ENCODE peak calls at places on chromosomes 6 and 20, in seven cellular contexts. C is heart left ventricle, T is psoas muscle, Z is SJSA1, I is HepG2, R is GM23248, K is astrocyte of the spinal cord. L is an unnamed sample.

GRCh38 chr6:29251741-29252140 is 49.8 kb upstream of the OR14J1 start:
- DNase-seq in T (no peak), Z (no peak), I (no peak), K (no peak), R (no peak), C (no peak), L (no peak)

GRCh38 chr6:122735618-122736017 is 43.9 kb upstream of the FABP7 start:
- DNase-seq in C (no peak), K (no peak), Z (no peak), I (no peak), T (no peak), R (no peak), L (no peak)

GRCh38 chr6:83055366-83055964 is 10.2 kb downstream of the UBE3D start:
- DNase-seq in T (no peak), C (no peak), R (peak), I (peak), K (peak), Z (peak), L (peak)

GRCh38 chr20:17557675-17558006 is 12.2 kb upstream of the DSTN start:
- DNase-seq in I (peak), T (no peak), Z (peak), C (no peak), K (peak), R (peak), L (peak)

GRCh38 chr6:170175644-170176620 is 114.9 kb downstream of the DLL1 start:
- DNase-seq in K (no peak), T (no peak), C (no peak), Z (no peak), I (no peak), R (no peak), L (no peak)

GRCh38 chr6:44298055-44298803 is 14.9 kb downstream of the AARS2 start:
- DNase-seq in K (no peak), C (no peak), Z (no peak), R (peak), I (no peak), T (no peak), L (no peak)

GRCh38 chr6:5746392-5747140 is 260.2 kb downstream of the NRN1 start:
- DNase-seq in C (peak), I (no peak), K (no peak), R (peak), Z (no peak), T (no peak), L (no peak)

GRCh38 chr6:137830562-137830961 is 36.5 kb upstream of the TNFAIP3 start:
- DNase-seq in Z (no peak), C (no peak), R (peak), T (no peak), K (peak), I (no peak), L (no peak)

GRCh38 chr20:60250251-60250650 is 292.0 kb downstream of the CDH26 start:
- DNase-seq in Z (no peak), I (no peak), C (no peak), R (peak), T (no peak), K (no peak), L (no peak)

GRCh38 chr6:139124887-139125672 is 9.8 kb upstream of the HECA start:
- DNase-seq in C (peak), I (peak), K (peak), T (peak), R (peak), Z (no peak), L (peak)

GRCh38 chr20:40606237-40606636 is 82.8 kb downstream of the MAFB start:
- DNase-seq in I (no peak), Z (no peak), R (no peak), T (no peak), C (no peak), K (no peak), L (no peak)
- H3K4me3 ChIP-seq in I (no peak), Z (no peak), R (no peak), T (no peak), C (no peak), K (no peak), L (no peak)

GRCh38 chr6:3517350-3517749 is 60.5 kb upstream of the SLC22A23 start:
- DNase-seq in R (peak), C (no peak), I (no peak), Z (no peak), T (no peak), K (peak), L (peak)
- H3K4me3 ChIP-seq in R (no peak), C (no peak), I (no peak), Z (no peak), T (no peak), K (no peak), L (no peak)

GRCh38 chr6:10398439-10399218 is 16.2 kb downstream of the TFAP2A start:
- DNase-seq in R (no peak), I (no peak), Z (no peak), K (no peak), C (no peak), T (no peak), L (no peak)
- H3K4me3 ChIP-seq in R (no peak), I (no peak), Z (no peak), K (no peak), C (no peak), T (no peak), L (no peak)

DNA sequence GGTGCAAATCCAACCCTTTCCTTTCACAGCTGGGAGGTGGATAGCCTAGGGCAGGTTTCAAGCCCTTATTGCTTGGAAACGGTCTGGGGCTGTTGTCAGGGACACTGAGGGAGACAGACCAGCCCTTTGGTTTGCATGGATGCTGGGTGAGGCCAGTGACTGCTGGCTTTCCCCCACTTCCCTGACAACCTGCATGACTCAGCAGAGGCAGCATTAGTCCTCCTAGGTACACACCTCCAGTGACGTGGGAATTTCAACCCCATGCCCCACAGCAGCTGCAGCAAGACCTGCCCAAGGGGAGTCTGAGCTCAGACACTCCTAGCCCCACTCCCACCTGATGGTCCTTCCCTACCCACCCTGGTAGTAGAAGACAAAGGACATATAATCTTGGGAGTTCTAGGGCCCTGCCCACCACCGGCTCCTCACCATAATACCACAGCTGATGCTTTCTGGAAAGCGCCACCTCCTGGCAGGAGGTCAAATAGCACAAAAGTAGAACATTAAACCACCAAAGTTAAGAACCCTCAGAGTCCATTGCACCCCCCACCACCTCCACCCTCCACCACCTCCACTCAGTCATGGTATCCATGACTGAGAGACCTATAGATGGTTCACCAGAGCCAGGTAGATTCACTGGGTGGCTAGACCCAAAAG is 797.8 kb upstream of the MAN1A1 start:
- DNase-seq in K (no peak), R (no peak), T (no peak), I (no peak), Z (no peak), C (no peak), L (no peak)
- H3K4me3 ChIP-seq in K (no peak), R (no peak), T (no peak), I (no peak), Z (no peak), C (no peak), L (no peak)

GRCh38 chr20:64076061-64076997 is 3.0 kb downstream of the RGS19 start:
- DNase-seq in T (no peak), R (no peak), Z (no peak), K (no peak), I (no peak), C (no peak), L (no peak)
- H3K4me3 ChIP-seq in T (peak), R (no peak), Z (no peak), K (no peak), I (no peak), C (peak), L (no peak)

GRCh38 chr6:2900221-2900807 is 2.8 kb downstream of the SERPINB9 start:
- DNase-seq in T (no peak), C (no peak), I (no peak), K (no peak), Z (no peak), R (peak), L (no peak)

GRCh38 chr6:2896741-2897140 is 6.4 kb downstream of the SERPINB9 start:
- DNase-seq in I (no peak), R (no peak), C (no peak), K (no peak), T (no peak), Z (no peak), L (no peak)

GRCh38 chr6:2902470-2902762 is 693 bp downstream of the SERPINB9 start:
- DNase-seq in I (no peak), Z (no peak), R (peak), K (no peak), C (no peak), T (no peak), L (peak)

GRCh38 chr6:2899596-2899995 is 3.5 kb downstream of the SERPINB9 start:
- DNase-seq in R (no peak), K (no peak), Z (no peak), C (no peak), I (no peak), T (no peak), L (no peak)

DNA sequence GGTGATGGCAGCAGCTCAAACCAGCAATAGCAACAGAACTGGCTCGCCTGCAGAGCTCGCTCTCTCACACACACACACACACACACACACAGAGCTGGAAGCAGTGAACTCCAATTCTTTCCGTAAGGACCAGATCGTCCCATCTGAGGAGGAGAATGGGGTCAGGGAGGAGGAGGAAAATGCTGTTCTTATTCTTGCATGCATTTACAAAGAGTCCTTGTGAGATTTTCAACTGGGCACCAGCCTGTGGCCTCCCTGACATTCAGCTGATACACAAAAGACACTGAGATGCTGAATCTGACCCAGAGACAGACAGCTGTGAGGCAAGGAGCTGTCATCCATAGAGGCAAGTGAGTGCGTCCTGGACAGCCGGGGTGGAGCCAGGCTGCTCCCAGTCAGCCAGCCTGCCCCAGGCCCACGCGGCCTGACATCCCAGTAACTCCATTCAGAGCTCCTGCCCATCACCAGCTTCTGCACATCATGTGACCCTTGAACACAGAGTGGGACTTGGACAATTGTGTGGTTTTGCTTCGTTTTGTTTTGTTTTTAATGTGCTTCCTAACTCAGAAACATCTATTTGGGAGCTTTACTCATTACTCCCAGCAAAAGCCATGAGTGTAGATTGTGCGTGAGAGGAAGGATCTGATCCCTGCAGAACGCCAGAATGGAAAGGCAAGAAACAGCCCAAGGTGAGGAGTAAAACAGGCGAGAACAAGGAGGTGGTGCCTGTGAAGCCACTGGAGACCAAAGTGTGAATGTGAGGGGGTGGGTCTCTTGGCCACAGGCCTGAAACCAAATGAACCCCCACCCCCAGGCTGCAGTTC is 2.1 kb downstream of the SERPINB9 start:
- DNase-seq in I (no peak), K (no peak), R (peak), T (no peak), C (no peak), Z (no peak), L (peak)
- H3K4me3 ChIP-seq in I (no peak), K (no peak), R (no peak), T (peak), C (peak), Z (no peak), L (peak)

GRCh38 chr20:24821391-24821790 is 127.7 kb upstream of the CST7 start:
- DNase-seq in Z (no peak), C (no peak), R (no peak), I (no peak), K (no peak), T (no peak), L (no peak)

GRCh38 chr20:24827603-24828295 is 121.3 kb upstream of the CST7 start:
- DNase-seq in K (no peak), I (no peak), T (no peak), Z (no peak), C (no peak), R (no peak), L (no peak)

GRCh38 chr20:24825591-24825990 is 123.5 kb upstream of the CST7 start:
- DNase-seq in C (no peak), Z (no peak), R (no peak), K (no peak), T (no peak), I (no peak), L (no peak)

GRCh38 chr20:24823176-24823575 is 125.9 kb upstream of the CST7 start:
- DNase-seq in I (no peak), Z (no peak), R (no peak), C (no peak), K (no peak), T (no peak), L (no peak)

DNA sequence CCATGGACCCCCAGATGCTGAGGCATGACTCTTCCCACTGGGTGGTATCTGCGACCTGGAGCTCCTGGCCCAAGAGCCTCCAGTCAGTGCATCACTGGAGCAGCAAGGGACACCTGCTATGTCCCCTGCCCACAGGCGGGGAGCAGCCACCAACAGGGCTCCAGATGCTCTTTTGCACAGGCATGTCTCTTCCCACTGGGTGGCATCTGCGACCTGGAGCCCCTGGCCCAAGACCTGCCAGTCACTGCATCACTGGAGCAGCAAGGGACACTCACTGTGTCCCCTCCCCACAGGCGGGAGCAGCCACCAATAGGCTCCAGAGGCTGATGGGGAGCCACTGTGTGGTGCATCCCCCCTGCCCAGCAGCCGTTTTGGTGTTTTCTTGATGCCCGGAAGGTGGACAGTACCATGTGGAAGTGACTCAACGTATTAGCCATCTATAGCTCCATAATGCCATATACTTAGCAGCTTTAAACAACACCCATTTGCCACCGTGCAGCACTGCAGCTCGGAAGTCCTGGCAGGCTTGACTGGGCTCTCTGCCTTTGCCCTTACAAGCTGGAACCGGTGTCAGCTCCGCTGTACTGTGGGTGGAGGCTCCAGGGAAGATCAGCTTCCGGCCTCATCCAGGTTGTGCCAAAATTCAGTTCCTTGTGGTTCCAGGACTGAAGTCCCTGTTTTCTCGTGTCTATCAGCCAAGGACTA is 124.9 kb upstream of the CST7 start:
- DNase-seq in I (no peak), C (no peak), T (no peak), K (no peak), Z (no peak), R (no peak), L (no peak)
- H3K4me3 ChIP-seq in I (no peak), C (no peak), T (no peak), K (no peak), Z (no peak), R (no peak), L (no peak)

GRCh38 chr20:58869662-58870227 is 17.2 kb downstream of the GNAS start:
- DNase-seq in C (no peak), Z (no peak), I (no peak), T (no peak), K (no peak), R (no peak), L (no peak)

GRCh38 chr20:58867211-58867610 is 14.7 kb downstream of the GNAS start:
- DNase-seq in I (no peak), K (no peak), R (peak), Z (no peak), T (no peak), C (no peak), L (peak)

GRCh38 chr20:58868795-58869194 is 16.3 kb downstream of the GNAS start:
- DNase-seq in K (no peak), Z (no peak), C (no peak), T (peak), R (no peak), I (no peak), L (no peak)

GRCh38 chr20:58864346-58864745 is 11.8 kb downstream of the GNAS start:
- DNase-seq in C (no peak), Z (no peak), T (no peak), R (no peak), I (no peak), K (no peak), L (no peak)
- H3K4me3 ChIP-seq in C (no peak), Z (no peak), T (no peak), R (no peak), I (no peak), K (no peak), L (no peak)

GRCh38 chr6:119874381-119874780 is 524.8 kb upstream of the MAN1A1 start:
- DNase-seq in T (no peak), I (no peak), R (no peak), C (no peak), K (no peak), Z (no peak), L (no peak)
- H3K4me3 ChIP-seq in T (no peak), I (no peak), R (no peak), C (no peak), K (no peak), Z (no peak), L (no peak)

DNA sequence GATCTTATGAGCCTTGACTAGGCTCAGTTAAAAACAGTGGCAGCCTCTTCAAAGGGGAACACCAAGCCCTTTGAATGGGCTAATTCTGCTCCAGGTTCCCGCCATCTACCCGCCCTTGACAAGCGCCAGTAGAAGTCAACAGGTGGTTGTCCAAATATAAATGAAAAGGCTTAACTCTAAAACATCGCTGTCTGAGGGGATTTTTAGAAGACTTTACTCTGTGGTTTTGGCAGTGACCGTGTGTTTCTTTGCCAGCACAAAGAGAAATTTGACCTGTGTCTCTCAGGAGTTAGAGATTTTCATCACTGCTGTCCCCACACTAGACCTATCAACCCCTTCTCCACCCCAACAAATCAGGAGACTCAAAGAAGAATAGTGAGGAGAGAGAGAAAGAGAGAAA is 19.8 kb upstream of the SIM1 start:
- DNase-seq in Z (no peak), T (no peak), R (no peak), C (no peak), K (no peak), I (no peak), L (no peak)
- H3K4me3 ChIP-seq in Z (no peak), T (no peak), R (no peak), C (no peak), K (no peak), I (no peak), L (no peak)

L was measured in fibroblast of villous mesenchyme.